ENCODE peak calls at places on chromosomes 11 and 22, in seven cellular contexts. N, H, Z, P, R, O and I are unnamed samples.

GRCh38 chr11:134552749-134553148 is 140.7 kb upstream of the B3GAT1 start:
- DNase-seq in N (no peak), H (no peak), Z (no peak), P (no peak), R (no peak), O (no peak), I (no peak)

GRCh38 chr11:472816-473215 is 22.7 kb downstream of the PTDSS2 start:
- DNase-seq in N (no peak), H (no peak), Z (no peak), P (no peak), R (no peak), O (no peak), I (no peak)

GRCh38 chr22:43018615-43019014 is 3.7 kb upstream of the PACSIN2 start:
- DNase-seq in N (no peak), H (no peak), Z (no peak), P (no peak), R (no peak), O (no peak), I (no peak)

GRCh38 chr11:73325036-73325981 is 17.2 kb downstream of the ARHGEF17 start:
- DNase-seq in N (no peak), H (no peak), Z (no peak), P (no peak), R (no peak), O (no peak), I (peak)

GRCh38 chr11:95925011-95925410 is 1.1 kb upstream of the MTMR2 start:
- DNase-seq in N (no peak), H (peak), Z (no peak), P (no peak), R (peak), O (no peak), I (peak)

GRCh38 chr11:122406466-122406865 is 249.1 kb upstream of the UBASH3B start:
- DNase-seq in N (no peak), H (no peak), Z (no peak), P (no peak), R (no peak), O (no peak), I (no peak)

GRCh38 chr11:63769044-63769718 is 606 bp upstream of the ZFTA start:
- DNase-seq in N (no peak), H (no peak), Z (peak), P (peak), R (no peak), O (no peak), I (peak)

GRCh38 chr11:76410771-76411423 is 29.8 kb downstream of the GVQW3 start:
- DNase-seq in N (no peak), H (no peak), Z (no peak), P (no peak), R (no peak), O (no peak), I (no peak)

GRCh38 chr11:69700278-69701140 is 3.3 kb downstream of the FGF19 start:
- DNase-seq in N (no peak), H (peak), Z (no peak), P (peak), R (peak), O (no peak), I (peak)

GRCh38 chr11:16126361-16126760 is 230.0 kb downstream of the SOX6 start:
- DNase-seq in N (no peak), H (peak), Z (no peak), P (no peak), R (no peak), O (no peak), I (peak)

GRCh38 chr22:30286813-30287625 is 2.3 kb downstream of the CASTOR1 start:
- DNase-seq in N (peak), H (peak), Z (peak), P (no peak), R (no peak), O (peak), I (peak)

GRCh38 chr22:49066619-49067018 is 761.1 kb downstream of the BRD1 start:
- DNase-seq in N (no peak), H (no peak), Z (no peak), P (no peak), R (no peak), O (no peak), I (no peak)

GRCh38 chr11:1738380-1738779 is 12.0 kb downstream of the IFITM10 start:
- DNase-seq in N (no peak), H (no peak), Z (no peak), P (no peak), R (no peak), O (no peak), I (no peak)

GRCh38 chr11:8794126-8794525 is 111.5 kb downstream of the RPL27A start:
- DNase-seq in N (no peak), H (no peak), Z (no peak), P (no peak), R (no peak), O (no peak), I (no peak)

GRCh38 chr11:93407777-93408401 is 77.3 kb downstream of the DEUP1 start:
- DNase-seq in N (no peak), H (peak), Z (no peak), P (no peak), R (no peak), O (no peak), I (peak)

GRCh38 chr22:33109532-33110148 is 51.5 kb upstream of the SYN3 start:
- DNase-seq in N (no peak), H (no peak), Z (no peak), P (no peak), R (no peak), O (no peak), I (no peak)

GRCh38 chr11:35085766-35086165 is 53.2 kb upstream of the CD44 start:
- DNase-seq in N (no peak), H (no peak), Z (no peak), P (no peak), R (no peak), O (no peak), I (peak)

GRCh38 chr22:27445876-27446275 is 355.7 kb downstream of the MN1 start:
- DNase-seq in N (no peak), H (no peak), Z (no peak), P (no peak), R (no peak), O (no peak), I (no peak)